ENCODE peak calls at places on chromosome 1, in four cellular contexts. One of them, this sample, is unnamed.

GRCh38 chr1:67674260-67675011 is 10.6 kb upstream of the GADD45A start:
- DNase-seq in GM23338: peak; percentile 31
- DNase-seq in NT2/D1: no peak
- DNase-seq in aorta: no peak
- DNase-seq in this sample: peak; percentile 89

GRCh38 chr1:119080586-119080985 is 59.9 kb downstream of the WARS2 start:
- DNase-seq in GM23338: peak; percentile 60
- DNase-seq in aorta: peak; percentile 54
- DNase-seq in NT2/D1: peak; percentile 71
- DNase-seq in this sample: peak; percentile 81

GRCh38 chr1:212231372-212231771 is 53.8 kb upstream of the PPP2R5A start:
- DNase-seq in GM23338: no peak
- DNase-seq in aorta: no peak
- DNase-seq in NT2/D1: no peak
- DNase-seq in this sample: no peak

GRCh38 chr1:172717722-172718455 is 59.0 kb downstream of the FASLG start:
- DNase-seq in GM23338: no peak
- DNase-seq in NT2/D1: no peak
- DNase-seq in aorta: no peak
- DNase-seq in this sample: no peak

GRCh38 chr1:43586136-43586726 is 55.5 kb downstream of the PTPRF start:
- DNase-seq in aorta: no peak
- DNase-seq in NT2/D1: no peak
- DNase-seq in GM23338: no peak
- DNase-seq in this sample: no peak

GRCh38 chr1:29260531-29260930 is 24.2 kb downstream of the PTPRU start:
- DNase-seq in NT2/D1: no peak
- DNase-seq in GM23338: peak; percentile 79
- DNase-seq in aorta: no peak
- DNase-seq in this sample: no peak

GRCh38 chr1:96522927-96523326 is 198.7 kb upstream of the PTBP2 start:
- DNase-seq in NT2/D1: no peak
- DNase-seq in GM23338: no peak
- DNase-seq in aorta: no peak
- DNase-seq in this sample: no peak

GRCh38 chr1:175193339-175193950 is 869 bp upstream of the KIAA0040 start:
- DNase-seq in aorta: no peak
- DNase-seq in GM23338: peak; percentile 53
- DNase-seq in NT2/D1: no peak
- DNase-seq in this sample: no peak

GRCh38 chr1:18109756-18110597 is 2.4 kb downstream of the IGSF21 start:
- DNase-seq in GM23338: peak; percentile 97
- DNase-seq in NT2/D1: no peak
- DNase-seq in aorta: peak; percentile 81
- DNase-seq in this sample: no peak

GRCh38 chr1:184696403-184696802 is 58.3 kb downstream of the EDEM3 start:
- DNase-seq in aorta: no peak
- DNase-seq in GM23338: peak; percentile 54
- DNase-seq in NT2/D1: peak; percentile 35
- DNase-seq in this sample: no peak

GRCh38 chr1:17869826-17870225 is 114.7 kb downstream of the ACTL8 start:
- DNase-seq in GM23338: no peak
- DNase-seq in NT2/D1: no peak
- DNase-seq in aorta: no peak
- DNase-seq in this sample: no peak

GRCh38 chr1:1132928-1133750 is 17.2 kb upstream of the C1orf159 start:
- DNase-seq in NT2/D1: no peak
- DNase-seq in aorta: no peak
- DNase-seq in GM23338: no peak
- DNase-seq in this sample: no peak

GRCh38 chr1:37634554-37635308 is at the start of gene RSPO1:
- DNase-seq in NT2/D1: peak; percentile 15
- DNase-seq in GM23338: peak; percentile 46
- DNase-seq in aorta: no peak
- DNase-seq in this sample: no peak

GRCh38 chr1:15207031-15207828 is 39.8 kb upstream of the FHAD1 start:
- DNase-seq in NT2/D1: no peak
- DNase-seq in GM23338: peak; percentile 71
- DNase-seq in aorta: no peak
- DNase-seq in this sample: no peak

GRCh38 chr1:193110864-193111263 is 5.7 kb upstream of the GLRX2 start:
- DNase-seq in aorta: no peak
- DNase-seq in NT2/D1: no peak
- DNase-seq in GM23338: no peak
- DNase-seq in this sample: no peak

DNA sequence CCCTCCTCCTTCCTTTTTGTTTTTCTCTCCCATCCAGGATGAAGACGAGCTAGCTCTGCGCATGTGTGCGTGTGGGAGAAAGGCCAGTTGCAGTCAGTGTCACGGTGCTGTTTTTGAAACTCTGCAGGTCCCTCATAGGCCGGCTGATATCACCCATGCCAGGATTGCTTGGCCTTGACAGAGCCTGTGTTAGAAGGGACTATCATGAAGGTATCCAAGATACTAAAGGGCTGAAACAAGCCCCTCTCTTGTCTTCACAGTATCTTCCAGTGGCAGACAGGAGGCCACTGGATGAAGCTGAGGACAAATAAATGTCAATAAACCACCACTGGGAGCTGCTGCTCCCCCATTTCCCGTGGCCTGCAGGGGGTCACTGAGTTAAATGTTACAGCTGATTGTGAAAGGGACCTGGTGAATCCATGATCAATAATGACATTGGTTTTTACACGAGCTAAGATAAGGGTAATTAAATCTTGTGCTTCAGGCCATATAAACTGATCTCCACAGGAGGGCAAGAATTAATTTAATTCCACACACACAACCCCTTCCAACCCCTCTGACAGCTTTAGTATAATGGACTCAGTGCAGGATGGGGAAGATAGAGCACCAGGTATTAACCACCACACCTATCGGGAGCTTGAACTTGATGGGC is 64.6 kb upstream of the TARBP1 start:
- DNase-seq in NT2/D1: no peak
- DNase-seq in aorta: no peak
- DNase-seq in GM23338: no peak
- DNase-seq in this sample: no peak
- H3K4me1 ChIP-seq in NT2/D1: no peaks in the 10 kb centered on the region
- H3K4me1 ChIP-seq in aorta: peaks cover 6% of the 10 kb centered on the region
- H3K4me1 ChIP-seq in GM23338: peaks cover 5% of the 10 kb centered on the region
- H3K4me1 ChIP-seq in this sample: peaks cover 24% of the 10 kb centered on the region

DNA sequence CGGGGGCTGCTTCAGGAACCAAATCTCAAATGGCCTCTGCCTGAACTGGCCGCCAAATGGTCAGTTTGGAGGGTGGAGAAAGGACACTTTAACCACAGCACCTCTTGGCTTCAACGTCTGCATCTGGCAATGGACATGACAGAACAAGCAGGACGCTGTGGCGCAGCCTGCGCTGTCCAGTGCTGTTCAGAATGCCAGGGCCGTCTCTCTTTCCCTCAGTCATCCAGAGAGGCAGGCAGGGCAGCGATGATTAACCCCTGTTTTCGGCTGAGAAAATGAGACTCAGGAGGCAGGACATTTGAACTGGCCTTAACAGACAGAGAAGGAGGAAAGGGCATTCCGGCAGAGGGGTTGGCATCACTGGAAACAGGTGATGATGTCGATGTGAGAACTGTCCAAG is 48.6 kb downstream of the GLIS1 start:
- DNase-seq in aorta: no peak
- DNase-seq in NT2/D1: no peak
- DNase-seq in GM23338: no peak
- DNase-seq in this sample: no peak
- H3K27me3 ChIP-seq in aorta: no peaks in the 10 kb centered on the region
- H3K27me3 ChIP-seq in NT2/D1: peaks cover 3% of the 10 kb centered on the region
- H3K27me3 ChIP-seq in GM23338: no peaks in the 10 kb centered on the region
- H3K27me3 ChIP-seq in this sample: peaks cover 54% of the 10 kb centered on the region

DNA sequence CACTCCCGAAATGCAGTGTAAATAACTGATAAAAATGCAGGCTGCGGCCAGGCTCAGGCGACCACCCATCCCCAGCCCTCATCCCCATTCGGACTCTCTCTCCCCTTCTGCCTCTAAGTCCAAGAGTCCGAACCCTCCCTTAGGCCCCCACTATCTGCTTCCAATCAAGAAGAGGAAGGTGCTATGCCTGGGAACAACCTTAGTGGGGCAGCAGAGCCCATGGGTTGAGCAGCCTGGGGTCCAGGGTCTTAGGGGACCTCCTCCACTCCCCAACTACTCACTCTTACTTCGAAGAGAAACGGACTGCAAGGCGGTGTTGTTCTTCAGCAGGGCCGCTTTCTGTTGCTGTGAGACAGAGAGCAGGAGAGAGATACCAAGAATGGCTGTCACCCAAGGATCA is 12.2 kb downstream of the ARHGEF2 start:
- DNase-seq in NT2/D1: no peak
- DNase-seq in GM23338: peak; percentile 67
- DNase-seq in aorta: no peak
- DNase-seq in this sample: no peak
- H3K4me1 ChIP-seq in NT2/D1: peaks cover 48% of the 10 kb centered on the region
- H3K4me1 ChIP-seq in GM23338: peaks cover 37% of the 10 kb centered on the region
- H3K4me1 ChIP-seq in aorta: no peaks in the 10 kb centered on the region
- H3K4me1 ChIP-seq in this sample: peaks cover 62% of the 10 kb centered on the region

GRCh38 chr1:203227684-203228083 is 1.8 kb downstream of the CHIT1 start:
- DNase-seq in NT2/D1: no peak
- DNase-seq in aorta: no peak
- DNase-seq in GM23338: no peak
- DNase-seq in this sample: no peak

GRCh38 chr1:203225054-203225453 is 4.4 kb downstream of the CHIT1 start:
- DNase-seq in aorta: no peak
- DNase-seq in GM23338: no peak
- DNase-seq in NT2/D1: no peak
- DNase-seq in this sample: no peak

GRCh38 chr1:203229471-203230178 is at the start of gene CHIT1:
- DNase-seq in NT2/D1: no peak
- DNase-seq in GM23338: no peak
- DNase-seq in aorta: no peak
- DNase-seq in this sample: no peak

GRCh38 chr1:203223012-203223775 is 6.3 kb downstream of the CHIT1 start:
- DNase-seq in aorta: no peak
- DNase-seq in GM23338: no peak
- DNase-seq in NT2/D1: no peak
- DNase-seq in this sample: no peak

GRCh38 chr1:203228670-203229069 is 803 bp downstream of the CHIT1 start:
- DNase-seq in GM23338: no peak
- DNase-seq in NT2/D1: no peak
- DNase-seq in aorta: no peak
- DNase-seq in this sample: no peak
- H3K27me3 ChIP-seq in GM23338: no peaks in the 10 kb centered on the region
- H3K27me3 ChIP-seq in NT2/D1: peaks cover 10% of the 10 kb centered on the region
- H3K27me3 ChIP-seq in aorta: no peaks in the 10 kb centered on the region
- H3K27me3 ChIP-seq in this sample: peaks cover 3% of the 10 kb centered on the region

GRCh38 chr1:203428981-203429599 is 46.5 kb upstream of the PRELP start:
- DNase-seq in NT2/D1: no peak
- DNase-seq in GM23338: no peak
- DNase-seq in aorta: no peak
- DNase-seq in this sample: no peak
- H3K4me1 ChIP-seq in NT2/D1: peaks cover 2% of the 10 kb centered on the region
- H3K4me1 ChIP-seq in GM23338: no peaks in the 10 kb centered on the region
- H3K4me1 ChIP-seq in aorta: no peaks in the 10 kb centered on the region
- H3K4me1 ChIP-seq in this sample: no peaks in the 10 kb centered on the region

DNA sequence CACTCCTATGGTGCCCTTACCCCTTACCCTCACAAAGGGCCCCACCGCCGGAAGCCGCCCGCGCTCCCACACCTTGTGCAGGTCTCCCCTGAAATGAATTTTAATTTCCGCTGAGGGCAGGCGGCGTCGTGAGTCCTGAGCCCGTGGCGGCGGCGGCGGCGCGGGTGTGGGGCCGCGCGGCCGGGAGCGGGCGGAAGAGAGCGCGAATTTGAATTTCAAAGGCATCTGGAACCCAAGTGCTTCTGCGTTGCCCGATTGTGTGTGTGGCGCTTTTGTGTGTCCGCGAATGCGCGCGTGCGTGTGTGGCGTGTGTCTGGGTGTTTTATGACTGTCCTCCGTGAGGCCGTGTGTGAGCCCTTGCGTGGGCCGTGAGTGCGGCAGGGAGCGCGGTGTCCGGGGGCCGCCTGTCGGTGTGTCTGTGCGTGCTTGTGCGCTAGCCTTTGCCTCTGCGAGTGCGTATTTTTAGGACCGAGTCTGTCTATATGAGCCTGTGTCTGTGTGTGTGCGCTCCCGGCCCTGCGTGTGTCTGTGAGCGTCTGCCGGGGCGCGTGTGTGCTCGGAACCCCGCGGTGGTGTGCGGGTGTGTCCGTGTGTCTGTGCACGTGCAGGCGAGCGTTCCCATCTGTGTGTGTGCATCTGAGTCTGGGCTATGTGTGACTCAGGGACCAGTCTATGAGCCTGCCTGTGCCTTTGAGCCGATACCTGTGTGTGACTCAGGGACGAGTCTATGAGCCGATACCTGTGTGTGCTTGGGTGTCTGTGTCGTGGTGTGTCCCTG is 7.9 kb upstream of the ADGRB2 start:
- DNase-seq in GM23338: no peak
- DNase-seq in aorta: no peak
- DNase-seq in NT2/D1: no peak
- DNase-seq in this sample: no peak
- H3K27me3 ChIP-seq in GM23338: peaks cover 63% of the 10 kb centered on the region
- H3K27me3 ChIP-seq in aorta: no peaks in the 10 kb centered on the region
- H3K27me3 ChIP-seq in NT2/D1: peaks cover 50% of the 10 kb centered on the region
- H3K27me3 ChIP-seq in this sample: peaks cover 13% of the 10 kb centered on the region

GRCh38 chr1:36359383-36359782 is 26.3 kb downstream of the STK40 start:
- DNase-seq in aorta: no peak
- DNase-seq in NT2/D1: no peak
- DNase-seq in GM23338: no peak
- DNase-seq in this sample: no peak
- H3K4me1 ChIP-seq in aorta: no peaks in the 10 kb centered on the region
- H3K4me1 ChIP-seq in NT2/D1: no peaks in the 10 kb centered on the region
- H3K4me1 ChIP-seq in GM23338: no peaks in the 10 kb centered on the region
- H3K4me1 ChIP-seq in this sample: peaks cover 3% of the 10 kb centered on the region

This sample was measured in SJCRH30.